ENCODE peak calls at places on chromosomes 12 and 14, in six cellular contexts. One of them, this sample, is unnamed.

GRCh38 chr12:76810690-76811434 is 46.9 kb downstream of the ZDHHC17 start:
- DNase-seq in K562: no peak
- DNase-seq in HepG2: no peak
- DNase-seq in GM12878: no peak
- DNase-seq in HCT116: no peak
- DNase-seq in H1: no peak
- DNase-seq in this sample: no peak

GRCh38 chr14:72796935-72797334 is 97.0 kb downstream of the DPF3 start:
- DNase-seq in K562: no peak
- DNase-seq in HepG2: no peak
- DNase-seq in GM12878: no peak
- DNase-seq in HCT116: no peak
- DNase-seq in H1: no peak
- DNase-seq in this sample: peak

GRCh38 chr14:64639340-64639821 is 64.8 kb upstream of the PLEKHG3 start:
- DNase-seq in K562: no peak
- DNase-seq in HepG2: no peak
- DNase-seq in GM12878: no peak
- DNase-seq in HCT116: no peak
- DNase-seq in H1: no peak
- DNase-seq in this sample: no peak

GRCh38 chr12:115255962-115256361 is 572.0 kb upstream of the TBX3 start:
- DNase-seq in K562: no peak
- DNase-seq in HepG2: no peak
- DNase-seq in GM12878: no peak
- DNase-seq in HCT116: no peak
- DNase-seq in H1: no peak
- DNase-seq in this sample: no peak

GRCh38 chr14:96989293-96989692 is 192.1 kb downstream of the VRK1 start:
- DNase-seq in K562: no peak
- DNase-seq in HepG2: no peak
- DNase-seq in GM12878: no peak
- DNase-seq in HCT116: no peak
- DNase-seq in H1: no peak
- DNase-seq in this sample: no peak

GRCh38 chr12:52413202-52413601 is 7.1 kb upstream of the KRT82 start:
- DNase-seq in K562: no peak
- DNase-seq in HepG2: no peak
- DNase-seq in GM12878: no peak
- DNase-seq in HCT116: no peak
- DNase-seq in H1: no peak
- DNase-seq in this sample: no peak

GRCh38 chr12:121689430-121689829 is 20.0 kb upstream of the MORN3 start:
- DNase-seq in K562: no peak
- DNase-seq in HepG2: no peak
- DNase-seq in GM12878: no peak
- DNase-seq in HCT116: no peak
- DNase-seq in H1: no peak
- DNase-seq in this sample: no peak

GRCh38 chr12:48080285-48080684 is 25.6 kb downstream of the SENP1 start:
- DNase-seq in K562: no peak
- DNase-seq in HepG2: no peak
- DNase-seq in GM12878: no peak
- DNase-seq in HCT116: no peak
- DNase-seq in H1: no peak
- DNase-seq in this sample: no peak

GRCh38 chr12:14960548-14961465 is 594 bp downstream of the ARHGDIB start:
- DNase-seq in K562: peak
- DNase-seq in HepG2: no peak
- DNase-seq in GM12878: no peak
- DNase-seq in HCT116: no peak
- DNase-seq in H1: no peak
- DNase-seq in this sample: no peak

GRCh38 chr12:32166510-32166909 is 59.9 kb downstream of the BICD1 start:
- DNase-seq in K562: no peak
- DNase-seq in HepG2: no peak
- DNase-seq in GM12878: no peak
- DNase-seq in HCT116: no peak
- DNase-seq in H1: no peak
- DNase-seq in this sample: no peak
- TF ChIP-seq ZNF274 in K562: no peak
- TF ChIP-seq ZNF274 in HepG2: no peak
- TF ChIP-seq ZNF274 in GM12878: no peak
- TF ChIP-seq ZNF274 in HCT116: no peak
- TF ChIP-seq ZNF274 in H1: no peak
- TF ChIP-seq ZNF274 in this sample: no peak

GRCh38 chr12:123548107-123548506 is 14.6 kb upstream of the RILPL1 start:
- DNase-seq in K562: no peak
- DNase-seq in HepG2: no peak
- DNase-seq in GM12878: no peak
- DNase-seq in HCT116: no peak
- DNase-seq in H1: no peak
- DNase-seq in this sample: no peak

GRCh38 chr12:123546281-123546680 is 12.8 kb upstream of the RILPL1 start:
- DNase-seq in K562: no peak
- DNase-seq in HepG2: no peak
- DNase-seq in GM12878: no peak
- DNase-seq in HCT116: no peak
- DNase-seq in H1: no peak
- DNase-seq in this sample: no peak

DNA sequence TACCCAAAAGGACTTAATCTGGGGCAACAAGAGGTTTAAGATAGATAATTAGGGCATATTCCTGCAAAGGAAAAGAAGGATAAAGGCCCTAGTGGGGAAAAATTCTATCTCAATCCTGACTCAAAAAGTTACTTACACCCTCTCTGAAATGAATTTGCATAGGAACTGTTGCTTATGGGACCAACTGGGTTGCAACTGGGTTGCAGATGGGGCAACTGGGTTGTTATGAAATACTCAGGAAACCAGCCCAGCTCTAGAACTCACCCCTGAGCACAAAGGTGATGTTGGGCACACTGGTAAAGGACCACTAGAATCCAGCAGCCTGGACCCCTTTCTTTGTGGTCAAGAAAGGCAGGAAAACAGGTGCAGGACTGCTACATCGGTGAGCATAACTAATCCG is 17.2 kb upstream of the RILPL1 start:
- DNase-seq in K562: no peak
- DNase-seq in HepG2: no peak
- DNase-seq in GM12878: no peak
- DNase-seq in HCT116: no peak
- DNase-seq in H1: no peak
- DNase-seq in this sample: no peak
- TF ChIP-seq ZNF274 in K562: no peak
- TF ChIP-seq ZNF274 in HepG2: no peak
- TF ChIP-seq ZNF274 in GM12878: no peak
- TF ChIP-seq ZNF274 in HCT116: no peak
- TF ChIP-seq ZNF274 in H1: no peak
- TF ChIP-seq ZNF274 in this sample: no peak

GRCh38 chr12:4282103-4282891 is 8.7 kb downstream of the CCND2 start:
- DNase-seq in K562: no peak
- DNase-seq in HepG2: no peak
- DNase-seq in GM12878: no peak
- DNase-seq in HCT116: no peak
- DNase-seq in H1: peak
- DNase-seq in this sample: no peak

GRCh38 chr12:4281173-4281654 is 7.7 kb downstream of the CCND2 start:
- DNase-seq in K562: no peak
- DNase-seq in HepG2: no peak
- DNase-seq in GM12878: no peak
- DNase-seq in HCT116: no peak
- DNase-seq in H1: peak
- DNase-seq in this sample: no peak

GRCh38 chr12:4279120-4279690 is 5.6 kb downstream of the CCND2 start:
- DNase-seq in K562: no peak
- DNase-seq in HepG2: no peak
- DNase-seq in GM12878: no peak
- DNase-seq in HCT116: no peak
- DNase-seq in H1: no peak
- DNase-seq in this sample: no peak

GRCh38 chr12:4278582-4278939 is 5.0 kb downstream of the CCND2 start:
- DNase-seq in K562: no peak
- DNase-seq in HepG2: no peak
- DNase-seq in GM12878: no peak
- DNase-seq in HCT116: no peak
- DNase-seq in H1: peak
- DNase-seq in this sample: no peak

GRCh38 chr12:4280351-4281163 is 7.0 kb downstream of the CCND2 start:
- DNase-seq in K562: peak
- DNase-seq in HepG2: no peak
- DNase-seq in GM12878: no peak
- DNase-seq in HCT116: no peak
- DNase-seq in H1: peak
- DNase-seq in this sample: no peak
- TF ChIP-seq ZNF274 in K562: no peak
- TF ChIP-seq ZNF274 in HepG2: no peak
- TF ChIP-seq ZNF274 in GM12878: no peak
- TF ChIP-seq ZNF274 in HCT116: no peak
- TF ChIP-seq ZNF274 in H1: no peak
- TF ChIP-seq ZNF274 in this sample: no peak

GRCh38 chr12:2138871-2139308 is 86.1 kb downstream of the CACNA1C start:
- DNase-seq in K562: no peak
- DNase-seq in HepG2: no peak
- DNase-seq in GM12878: no peak
- DNase-seq in HCT116: no peak
- DNase-seq in H1: no peak
- DNase-seq in this sample: no peak

GRCh38 chr12:2139651-2140050 is 86.9 kb downstream of the CACNA1C start:
- DNase-seq in K562: no peak
- DNase-seq in HepG2: no peak
- DNase-seq in GM12878: no peak
- DNase-seq in HCT116: no peak
- DNase-seq in H1: no peak
- DNase-seq in this sample: no peak

GRCh38 chr12:2138294-2138693 is 85.5 kb downstream of the CACNA1C start:
- DNase-seq in K562: no peak
- DNase-seq in HepG2: no peak
- DNase-seq in GM12878: no peak
- DNase-seq in HCT116: no peak
- DNase-seq in H1: no peak
- DNase-seq in this sample: no peak

GRCh38 chr12:2136901-2137300 is 84.1 kb downstream of the CACNA1C start:
- DNase-seq in K562: no peak
- DNase-seq in HepG2: no peak
- DNase-seq in GM12878: no peak
- DNase-seq in HCT116: no peak
- DNase-seq in H1: no peak
- DNase-seq in this sample: no peak

DNA sequence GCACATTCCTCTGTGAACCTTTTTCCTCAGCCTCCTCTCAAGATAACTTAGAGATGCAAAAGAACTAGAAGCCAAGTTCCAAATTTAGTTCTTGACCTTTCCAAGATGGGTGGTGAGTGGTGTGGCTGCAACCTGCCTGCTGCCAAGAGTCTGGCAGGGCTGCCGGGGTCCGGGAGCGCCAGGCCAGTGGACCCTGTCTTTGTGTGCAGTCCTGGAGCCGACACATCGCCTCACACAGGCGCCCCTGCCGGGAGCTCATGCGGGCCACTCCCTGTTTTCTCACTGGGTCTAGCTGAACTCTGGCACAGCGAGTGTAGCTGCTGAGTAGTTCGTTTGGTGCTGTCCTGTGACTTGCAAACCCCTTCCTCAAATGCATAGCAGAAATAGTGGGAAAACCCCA is 84.9 kb downstream of the CACNA1C start:
- DNase-seq in K562: no peak
- DNase-seq in HepG2: no peak
- DNase-seq in GM12878: no peak
- DNase-seq in HCT116: no peak
- DNase-seq in H1: no peak
- DNase-seq in this sample: no peak
- TF ChIP-seq ZNF274 in K562: no peak
- TF ChIP-seq ZNF274 in HepG2: no peak
- TF ChIP-seq ZNF274 in GM12878: no peak
- TF ChIP-seq ZNF274 in HCT116: no peak
- TF ChIP-seq ZNF274 in H1: no peak
- TF ChIP-seq ZNF274 in this sample: no peak

DNA sequence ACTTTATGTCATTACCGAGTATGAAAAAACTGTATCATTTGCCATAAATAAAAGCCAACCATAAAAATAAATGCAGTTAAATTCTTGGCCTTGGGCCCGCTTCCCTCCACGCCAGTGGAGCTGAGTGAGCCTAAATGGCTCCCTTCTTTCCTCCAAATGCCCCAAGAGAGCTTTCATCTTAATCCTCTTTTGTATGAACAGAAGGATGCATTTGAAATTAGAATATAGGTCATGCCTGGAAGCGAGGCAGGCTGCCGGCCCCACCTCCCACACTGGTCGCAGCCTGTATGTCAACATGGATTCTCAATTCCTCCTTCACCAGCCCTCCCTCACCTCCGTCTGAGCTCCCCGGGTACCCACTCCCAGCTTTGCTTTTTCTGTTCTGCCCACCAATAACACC is 245.7 kb downstream of the SLC15A4 start:
- DNase-seq in K562: no peak
- DNase-seq in HepG2: no peak
- DNase-seq in GM12878: no peak
- DNase-seq in HCT116: no peak
- DNase-seq in H1: no peak
- DNase-seq in this sample: no peak
- TF ChIP-seq ZNF274 in K562: no peak
- TF ChIP-seq ZNF274 in HepG2: no peak
- TF ChIP-seq ZNF274 in GM12878: no peak
- TF ChIP-seq ZNF274 in HCT116: no peak
- TF ChIP-seq ZNF274 in H1: no peak
- TF ChIP-seq ZNF274 in this sample: no peak

GRCh38 chr12:117318591-117318990 is 42.8 kb downstream of the NOS1 start:
- DNase-seq in K562: no peak
- DNase-seq in HepG2: no peak
- DNase-seq in GM12878: no peak
- DNase-seq in HCT116: no peak
- DNase-seq in H1: no peak
- DNase-seq in this sample: no peak
- TF ChIP-seq ZNF274 in K562: no peak
- TF ChIP-seq ZNF274 in HepG2: no peak
- TF ChIP-seq ZNF274 in GM12878: no peak
- TF ChIP-seq ZNF274 in HCT116: no peak
- TF ChIP-seq ZNF274 in H1: no peak
- TF ChIP-seq ZNF274 in this sample: no peak

DNA sequence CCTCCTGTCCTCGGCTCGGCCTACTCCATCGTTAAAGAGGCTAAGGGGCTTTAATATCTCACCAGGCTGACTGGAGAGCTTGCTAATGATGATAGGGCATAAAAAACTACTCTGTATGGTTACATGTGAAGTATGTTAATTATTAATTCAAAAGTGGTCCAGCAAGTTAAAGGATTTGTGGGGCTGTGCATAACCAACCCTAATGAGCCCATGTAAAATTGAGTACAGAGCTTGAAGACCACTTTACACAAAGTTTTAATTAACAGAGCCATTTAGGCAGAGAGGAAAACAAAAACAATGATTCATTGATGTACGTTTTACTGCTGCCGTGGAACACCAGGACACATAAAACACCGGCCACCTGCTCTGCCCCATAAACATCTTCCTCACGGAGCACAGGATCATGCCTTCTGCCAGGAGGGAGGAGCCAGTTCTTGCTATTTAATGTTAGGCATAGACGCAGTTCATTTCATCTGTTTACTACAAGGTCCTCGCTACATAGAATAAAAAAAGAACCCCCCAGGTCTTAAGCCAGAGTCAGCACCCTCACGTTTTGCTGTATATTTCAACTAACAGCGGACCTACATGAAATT is 83.4 kb downstream of the RIMBP2 start:
- DNase-seq in K562: no peak
- DNase-seq in HepG2: no peak
- DNase-seq in GM12878: no peak
- DNase-seq in HCT116: no peak
- DNase-seq in H1: no peak
- DNase-seq in this sample: no peak
- TF ChIP-seq ZNF274 in K562: no peak
- TF ChIP-seq ZNF274 in HepG2: no peak
- TF ChIP-seq ZNF274 in GM12878: no peak
- TF ChIP-seq ZNF274 in HCT116: no peak
- TF ChIP-seq ZNF274 in H1: no peak
- TF ChIP-seq ZNF274 in this sample: no peak

This sample was measured in NT2/D1.